ENCODE peak calls at places on chromosomes 2 and 18, in ten cellular contexts. Y, X, U, I, V, Z, O, S, J and D are unnamed samples.

GRCh38 chr2:102266204-102266603 is 45.2 kb upstream of the IL1RL1 start:
- DNase-seq in Y (no peak), X (no peak), U (no peak), I (no peak), V (no peak), Z (no peak), O (no peak), S (peak; percentile 40), J (no peak), D (no peak)

GRCh38 chr2:168118733-168119518 is 128.5 kb downstream of the STK39 start:
- DNase-seq in Y (no peak), X (peak; percentile 75), U (peak; percentile 5), I (no peak), V (no peak), Z (peak; percentile 5), O (peak; percentile 7), S (peak; percentile 42), J (peak; percentile 87), D (peak; percentile 86)

GRCh38 chr2:70477473-70477872 is 76.2 kb downstream of the TGFA start:
- DNase-seq in Y (no peak), X (no peak), U (no peak), I (no peak), V (no peak), Z (no peak), O (no peak), S (no peak), J (no peak), D (no peak)

GRCh38 chr18:79524181-79525078 is 128.7 kb downstream of the NFATC1 start:
- DNase-seq in Y (peak; percentile 36), X (no peak), U (no peak), I (no peak), V (peak; percentile 80), Z (no peak), O (peak; percentile 57), S (no peak), J (no peak), D (no peak)

GRCh38 chr2:191270303-191271178 is 25.3 kb downstream of the MYO1B start:
- DNase-seq in Y (no peak), X (no peak), U (no peak), I (no peak), V (no peak), Z (no peak), O (no peak), S (no peak), J (no peak), D (no peak)

GRCh38 chr2:217206326-217206725 is 346.5 kb upstream of the TNP1 start:
- DNase-seq in Y (no peak), X (no peak), U (no peak), I (no peak), V (no peak), Z (no peak), O (no peak), S (no peak), J (no peak), D (no peak)

GRCh38 chr2:101770672-101771071 is 73.2 kb downstream of the MAP4K4 start:
- DNase-seq in Y (no peak), X (no peak), U (no peak), I (peak; percentile 17), V (peak; percentile 23), Z (peak; percentile 57), O (peak; percentile 37), S (no peak), J (peak; percentile 87), D (peak; percentile 62)

GRCh38 chr2:195364015-195364965 is 292.7 kb upstream of the SLC39A10 start:
- DNase-seq in Y (no peak), X (no peak), U (no peak), I (no peak), V (no peak), Z (peak; percentile 17), O (no peak), S (no peak), J (no peak), D (no peak)

GRCh38 chr2:105344704-105345345 is 7.5 kb downstream of the C2orf49 start:
- DNase-seq in Y (no peak), X (peak; percentile 34), U (no peak), I (no peak), V (no peak), Z (no peak), O (no peak), S (no peak), J (peak; percentile 35), D (peak; percentile 18)

GRCh38 chr2:53234548-53234903 is 533.1 kb upstream of the CHAC2 start:
- DNase-seq in Y (no peak), X (no peak), U (no peak), I (no peak), V (no peak), Z (peak; percentile 21), O (no peak), S (no peak), J (no peak), D (no peak)

GRCh38 chr2:128169497-128169896 is 78.5 kb downstream of the UGGT1 start:
- DNase-seq in Y (no peak), X (no peak), U (no peak), I (peak; percentile 96), V (no peak), Z (no peak), O (no peak), S (no peak), J (no peak), D (no peak)